ENCODE peak calls at places on chromosomes 7 and 10, in nine cellular contexts. One of them, this sample, is unnamed. For H3K27me3, the result is how much of the 10 kb centered on the place peaks cover.

GRCh38 chr7:29194594-29195417 is at the start of gene CHN2:
- DNase-seq in CD4-positive, alpha-beta memory T cell: peak
- DNase-seq in pancreas: peak
- DNase-seq in heart right ventricle: peak
- DNase-seq in brain microvascular endothelial cell: peak
- DNase-seq in GM23338: peak
- DNase-seq in IMR-90: no peak
- DNase-seq in cardiac muscle cell: peak
- DNase-seq in CD4-positive, CD25-positive, alpha-beta regulatory T cell: peak
- DNase-seq in this sample: peak

GRCh38 chr7:1458676-1459511 is at the start of gene MICALL2:
- DNase-seq in CD4-positive, alpha-beta memory T cell: no peak
- DNase-seq in pancreas: peak
- DNase-seq in heart right ventricle: peak
- DNase-seq in brain microvascular endothelial cell: peak
- DNase-seq in GM23338: no peak
- DNase-seq in IMR-90: peak
- DNase-seq in cardiac muscle cell: peak
- DNase-seq in CD4-positive, CD25-positive, alpha-beta regulatory T cell: no peak
- DNase-seq in this sample: peak

GRCh38 chr10:48253970-48254657 is 20.4 kb downstream of the FRMPD2 start:
- DNase-seq in CD4-positive, alpha-beta memory T cell: no peak
- DNase-seq in pancreas: no peak
- DNase-seq in heart right ventricle: no peak
- DNase-seq in brain microvascular endothelial cell: peak
- DNase-seq in GM23338: no peak
- DNase-seq in IMR-90: no peak
- DNase-seq in cardiac muscle cell: peak
- DNase-seq in CD4-positive, CD25-positive, alpha-beta regulatory T cell: no peak
- DNase-seq in this sample: peak

GRCh38 chr7:55363386-55364170 is 1.6 kb upstream of the LANCL2 start:
- DNase-seq in CD4-positive, alpha-beta memory T cell: no peak
- DNase-seq in pancreas: no peak
- DNase-seq in heart right ventricle: no peak
- DNase-seq in brain microvascular endothelial cell: no peak
- DNase-seq in GM23338: no peak
- DNase-seq in IMR-90: no peak
- DNase-seq in cardiac muscle cell: no peak
- DNase-seq in CD4-positive, CD25-positive, alpha-beta regulatory T cell: no peak
- DNase-seq in this sample: no peak

GRCh38 chr7:52309631-52310030 is 725.8 kb upstream of the POM121L12 start:
- DNase-seq in CD4-positive, alpha-beta memory T cell: no peak
- DNase-seq in pancreas: no peak
- DNase-seq in heart right ventricle: no peak
- DNase-seq in brain microvascular endothelial cell: no peak
- DNase-seq in GM23338: no peak
- DNase-seq in IMR-90: no peak
- DNase-seq in cardiac muscle cell: no peak
- DNase-seq in CD4-positive, CD25-positive, alpha-beta regulatory T cell: no peak
- DNase-seq in this sample: no peak

GRCh38 chr10:13695588-13695987 is 108.8 kb downstream of the PRPF18 start:
- DNase-seq in CD4-positive, alpha-beta memory T cell: no peak
- DNase-seq in pancreas: no peak
- DNase-seq in heart right ventricle: no peak
- DNase-seq in brain microvascular endothelial cell: no peak
- DNase-seq in GM23338: no peak
- DNase-seq in IMR-90: no peak
- DNase-seq in cardiac muscle cell: no peak
- DNase-seq in CD4-positive, CD25-positive, alpha-beta regulatory T cell: no peak
- DNase-seq in this sample: no peak

GRCh38 chr7:137718360-137718759 is 128.4 kb downstream of the DGKI start:
- DNase-seq in CD4-positive, alpha-beta memory T cell: no peak
- DNase-seq in pancreas: no peak
- DNase-seq in heart right ventricle: no peak
- DNase-seq in brain microvascular endothelial cell: no peak
- DNase-seq in GM23338: no peak
- DNase-seq in IMR-90: no peak
- DNase-seq in cardiac muscle cell: no peak
- DNase-seq in CD4-positive, CD25-positive, alpha-beta regulatory T cell: no peak
- DNase-seq in this sample: no peak

GRCh38 chr7:148963583-148964509 is 64.5 kb downstream of the PDIA4 start:
- DNase-seq in CD4-positive, alpha-beta memory T cell: no peak
- DNase-seq in pancreas: no peak
- DNase-seq in heart right ventricle: no peak
- DNase-seq in brain microvascular endothelial cell: peak
- DNase-seq in GM23338: peak
- DNase-seq in IMR-90: no peak
- DNase-seq in cardiac muscle cell: peak
- DNase-seq in CD4-positive, CD25-positive, alpha-beta regulatory T cell: no peak
- DNase-seq in this sample: no peak

GRCh38 chr7:91846436-91846835 is 34.1 kb downstream of the MTERF1 start:
- DNase-seq in CD4-positive, alpha-beta memory T cell: no peak
- DNase-seq in pancreas: no peak
- DNase-seq in heart right ventricle: no peak
- DNase-seq in brain microvascular endothelial cell: no peak
- DNase-seq in GM23338: no peak
- DNase-seq in IMR-90: peak
- DNase-seq in cardiac muscle cell: peak
- DNase-seq in CD4-positive, CD25-positive, alpha-beta regulatory T cell: no peak
- DNase-seq in this sample: no peak

GRCh38 chr10:46542567-46543323 is 13.7 kb downstream of the GPRIN2 start:
- DNase-seq in CD4-positive, alpha-beta memory T cell: no peak
- DNase-seq in pancreas: peak
- DNase-seq in heart right ventricle: no peak
- DNase-seq in brain microvascular endothelial cell: no peak
- DNase-seq in GM23338: no peak
- DNase-seq in IMR-90: no peak
- DNase-seq in cardiac muscle cell: no peak
- DNase-seq in CD4-positive, CD25-positive, alpha-beta regulatory T cell: no peak
- DNase-seq in this sample: no peak

GRCh38 chr10:48454302-48455054 is 148.0 kb downstream of the MAPK8 start:
- DNase-seq in CD4-positive, alpha-beta memory T cell: no peak
- DNase-seq in pancreas: no peak
- DNase-seq in heart right ventricle: peak
- DNase-seq in brain microvascular endothelial cell: no peak
- DNase-seq in GM23338: no peak
- DNase-seq in IMR-90: no peak
- DNase-seq in cardiac muscle cell: peak
- DNase-seq in CD4-positive, CD25-positive, alpha-beta regulatory T cell: no peak
- DNase-seq in this sample: peak

GRCh38 chr10:71688256-71688655 is 31.3 kb downstream of the C10orf105 start:
- DNase-seq in CD4-positive, alpha-beta memory T cell: no peak
- DNase-seq in pancreas: no peak
- DNase-seq in heart right ventricle: no peak
- DNase-seq in brain microvascular endothelial cell: no peak
- DNase-seq in GM23338: no peak
- DNase-seq in IMR-90: no peak
- DNase-seq in cardiac muscle cell: no peak
- DNase-seq in CD4-positive, CD25-positive, alpha-beta regulatory T cell: no peak
- DNase-seq in this sample: no peak

GRCh38 chr7:100819586-100819985 is 7.7 kb downstream of the EPHB4 start:
- DNase-seq in CD4-positive, alpha-beta memory T cell: no peak
- DNase-seq in pancreas: no peak
- DNase-seq in heart right ventricle: no peak
- DNase-seq in brain microvascular endothelial cell: no peak
- DNase-seq in GM23338: peak
- DNase-seq in IMR-90: no peak
- DNase-seq in cardiac muscle cell: no peak
- DNase-seq in CD4-positive, CD25-positive, alpha-beta regulatory T cell: no peak
- DNase-seq in this sample: no peak

GRCh38 chr10:132320776-132321469 is 11.1 kb upstream of the LRRC27 start:
- DNase-seq in CD4-positive, alpha-beta memory T cell: no peak
- DNase-seq in pancreas: no peak
- DNase-seq in heart right ventricle: no peak
- DNase-seq in brain microvascular endothelial cell: no peak
- DNase-seq in GM23338: no peak
- DNase-seq in IMR-90: no peak
- DNase-seq in cardiac muscle cell: no peak
- DNase-seq in CD4-positive, CD25-positive, alpha-beta regulatory T cell: no peak
- DNase-seq in this sample: no peak

GRCh38 chr7:79096361-79096805 is 357.1 kb downstream of the MAGI2 start:
- DNase-seq in CD4-positive, alpha-beta memory T cell: no peak
- DNase-seq in pancreas: no peak
- DNase-seq in heart right ventricle: no peak
- DNase-seq in brain microvascular endothelial cell: peak
- DNase-seq in GM23338: no peak
- DNase-seq in IMR-90: peak
- DNase-seq in cardiac muscle cell: no peak
- DNase-seq in CD4-positive, CD25-positive, alpha-beta regulatory T cell: no peak
- DNase-seq in this sample: no peak

GRCh38 chr7:112101083-112101846 is 104.9 kb downstream of the DOCK4 start:
- DNase-seq in CD4-positive, alpha-beta memory T cell: no peak
- DNase-seq in pancreas: no peak
- DNase-seq in heart right ventricle: no peak
- DNase-seq in brain microvascular endothelial cell: no peak
- DNase-seq in GM23338: no peak
- DNase-seq in IMR-90: no peak
- DNase-seq in cardiac muscle cell: no peak
- DNase-seq in CD4-positive, CD25-positive, alpha-beta regulatory T cell: no peak
- DNase-seq in this sample: no peak

GRCh38 chr7:157543791-157544190 is 207.0 kb downstream of the DNAJB6 start:
- DNase-seq in CD4-positive, alpha-beta memory T cell: no peak
- DNase-seq in pancreas: no peak
- DNase-seq in heart right ventricle: no peak
- DNase-seq in brain microvascular endothelial cell: no peak
- DNase-seq in GM23338: no peak
- DNase-seq in IMR-90: no peak
- DNase-seq in cardiac muscle cell: no peak
- DNase-seq in CD4-positive, CD25-positive, alpha-beta regulatory T cell: no peak
- DNase-seq in this sample: no peak

GRCh38 chr7:44325181-44325671 is at the start of gene CAMK2B:
- DNase-seq in CD4-positive, alpha-beta memory T cell: no peak
- DNase-seq in pancreas: no peak
- DNase-seq in heart right ventricle: no peak
- DNase-seq in brain microvascular endothelial cell: no peak
- DNase-seq in GM23338: peak
- DNase-seq in IMR-90: no peak
- DNase-seq in cardiac muscle cell: no peak
- DNase-seq in CD4-positive, CD25-positive, alpha-beta regulatory T cell: no peak
- DNase-seq in this sample: peak
- H3K27me3 ChIP-seq in CD4-positive, alpha-beta memory T cell: under half
- H3K27me3 ChIP-seq in pancreas: under half
- H3K27me3 ChIP-seq in heart right ventricle: under half
- H3K27me3 ChIP-seq in brain microvascular endothelial cell: under half
- H3K27me3 ChIP-seq in GM23338: half or more
- H3K27me3 ChIP-seq in IMR-90: half or more
- H3K27me3 ChIP-seq in cardiac muscle cell: half or more
- H3K27me3 ChIP-seq in CD4-positive, CD25-positive, alpha-beta regulatory T cell: under half
- H3K27me3 ChIP-seq in this sample: under half

DNA sequence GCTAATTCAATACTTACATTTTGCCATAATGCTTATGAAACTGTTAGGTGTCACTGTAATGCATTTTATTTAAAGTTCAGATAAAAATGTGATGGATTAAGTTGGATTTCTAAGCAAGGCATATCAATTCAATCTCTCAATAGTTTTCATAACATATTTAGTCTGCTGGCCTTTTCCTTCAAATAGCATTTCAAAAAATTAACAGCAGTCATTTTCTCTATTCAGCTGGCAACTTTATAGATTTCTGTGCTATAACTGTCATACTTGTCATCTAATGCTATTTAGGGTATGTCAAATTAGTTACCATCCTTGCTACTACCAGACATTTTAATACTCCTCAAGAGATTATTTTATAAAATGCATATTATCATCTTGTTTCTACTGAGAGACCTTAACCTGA is 4.3 kb downstream of the GAD2 start:
- DNase-seq in CD4-positive, alpha-beta memory T cell: no peak
- DNase-seq in pancreas: no peak
- DNase-seq in heart right ventricle: no peak
- DNase-seq in brain microvascular endothelial cell: no peak
- DNase-seq in GM23338: no peak
- DNase-seq in IMR-90: no peak
- DNase-seq in cardiac muscle cell: no peak
- DNase-seq in CD4-positive, CD25-positive, alpha-beta regulatory T cell: no peak
- DNase-seq in this sample: no peak
- H3K27me3 ChIP-seq in CD4-positive, alpha-beta memory T cell: under half
- H3K27me3 ChIP-seq in pancreas: half or more
- H3K27me3 ChIP-seq in heart right ventricle: under half
- H3K27me3 ChIP-seq in brain microvascular endothelial cell: under half
- H3K27me3 ChIP-seq in GM23338: half or more
- H3K27me3 ChIP-seq in IMR-90: under half
- H3K27me3 ChIP-seq in cardiac muscle cell: half or more
- H3K27me3 ChIP-seq in CD4-positive, CD25-positive, alpha-beta regulatory T cell: under half
- H3K27me3 ChIP-seq in this sample: under half

DNA sequence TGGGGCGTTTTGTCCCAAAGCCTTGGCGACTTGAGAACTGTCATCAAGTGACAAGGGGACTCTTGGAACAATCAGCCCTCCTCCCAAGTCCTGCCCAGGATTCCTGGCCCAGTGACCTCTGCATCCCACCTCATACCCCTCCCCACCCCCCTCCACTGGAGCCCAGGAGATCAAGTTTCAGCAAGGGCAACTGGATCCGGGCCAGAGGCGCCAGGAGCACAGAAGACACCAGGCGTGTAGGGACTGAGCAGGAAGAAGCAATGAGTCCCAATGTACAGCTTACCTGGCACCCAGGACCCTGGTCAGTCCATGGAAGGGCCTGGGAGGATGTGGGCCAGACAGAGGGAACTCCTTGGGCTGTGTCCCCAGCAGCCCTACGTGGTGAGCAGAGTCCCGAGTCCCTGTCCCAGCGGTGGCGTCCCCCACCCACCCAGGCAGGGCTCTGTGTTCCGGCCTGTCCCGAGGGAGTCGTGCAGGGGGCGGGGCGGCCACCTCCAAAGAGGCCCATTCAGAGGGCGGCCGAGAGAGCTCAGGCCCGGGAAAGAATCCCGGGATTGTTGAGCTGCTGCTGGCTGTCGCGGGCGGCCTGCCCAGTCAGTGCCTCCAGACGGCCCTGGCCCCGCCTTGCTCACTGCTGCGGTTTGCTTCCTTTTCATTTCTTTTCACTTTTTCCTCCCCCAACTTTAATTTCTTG is 254.1 kb downstream of the TNS3 start:
- DNase-seq in CD4-positive, alpha-beta memory T cell: no peak
- DNase-seq in pancreas: peak
- DNase-seq in heart right ventricle: peak
- DNase-seq in brain microvascular endothelial cell: peak
- DNase-seq in GM23338: peak
- DNase-seq in IMR-90: peak
- DNase-seq in cardiac muscle cell: peak
- DNase-seq in CD4-positive, CD25-positive, alpha-beta regulatory T cell: no peak
- DNase-seq in this sample: peak
- H3K27me3 ChIP-seq in CD4-positive, alpha-beta memory T cell: under half
- H3K27me3 ChIP-seq in pancreas: under half
- H3K27me3 ChIP-seq in heart right ventricle: under half
- H3K27me3 ChIP-seq in brain microvascular endothelial cell: under half
- H3K27me3 ChIP-seq in GM23338: under half
- H3K27me3 ChIP-seq in IMR-90: under half
- H3K27me3 ChIP-seq in cardiac muscle cell: under half
- H3K27me3 ChIP-seq in CD4-positive, CD25-positive, alpha-beta regulatory T cell: under half
- H3K27me3 ChIP-seq in this sample: under half

DNA sequence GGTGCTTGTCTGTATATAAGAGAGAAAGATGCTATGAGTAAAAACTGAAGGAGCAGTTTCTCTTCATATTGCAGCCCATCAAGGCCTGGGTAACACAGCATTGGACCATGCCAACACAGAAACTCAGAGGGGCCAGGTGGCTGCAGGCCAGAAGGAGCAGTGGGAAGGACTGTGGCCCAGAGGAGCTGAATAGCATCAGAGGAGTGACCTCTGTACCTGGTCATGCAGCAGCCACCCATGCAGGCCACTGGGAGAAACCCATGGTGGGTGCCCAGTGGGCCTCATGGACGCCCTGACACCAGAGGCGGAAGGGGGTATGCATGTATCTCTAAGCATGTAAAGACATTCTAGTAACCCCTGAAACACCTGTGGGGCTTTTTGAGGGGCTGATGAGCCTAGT is 75.9 kb upstream of the YAE1 start:
- DNase-seq in CD4-positive, alpha-beta memory T cell: no peak
- DNase-seq in pancreas: no peak
- DNase-seq in heart right ventricle: no peak
- DNase-seq in brain microvascular endothelial cell: no peak
- DNase-seq in GM23338: no peak
- DNase-seq in IMR-90: no peak
- DNase-seq in cardiac muscle cell: no peak
- DNase-seq in CD4-positive, CD25-positive, alpha-beta regulatory T cell: no peak
- DNase-seq in this sample: no peak
- H3K27me3 ChIP-seq in CD4-positive, alpha-beta memory T cell: under half
- H3K27me3 ChIP-seq in pancreas: under half
- H3K27me3 ChIP-seq in heart right ventricle: under half
- H3K27me3 ChIP-seq in brain microvascular endothelial cell: under half
- H3K27me3 ChIP-seq in GM23338: under half
- H3K27me3 ChIP-seq in IMR-90: under half
- H3K27me3 ChIP-seq in cardiac muscle cell: under half
- H3K27me3 ChIP-seq in CD4-positive, CD25-positive, alpha-beta regulatory T cell: under half
- H3K27me3 ChIP-seq in this sample: under half